ENCODE peak calls at places on chromosomes 5 and 9, in eight cellular contexts. V is astrocyte, N is cardiac muscle cell, H is GM23338, B is cardiac fibroblast, M is brain microvascular endothelial cell, R is K562, G is GM12864. L is an unnamed sample.

GRCh38 chr5:1908931-1909330 is 26.2 kb upstream of the IRX4 start:
- DNase-seq in V (no peak), N (no peak), H (no peak), B (no peak), M (no peak), R (no peak), G (no peak), L (no peak)

GRCh38 chr5:151298063-151298462 is 5.5 kb downstream of the SLC36A3 start:
- DNase-seq in V (no peak), N (peak; percentile 47), H (peak; percentile 88), B (no peak), M (peak; percentile 44), R (peak; percentile 34), G (no peak), L (peak; percentile 78)

GRCh38 chr5:109410389-109411174 is 808 bp upstream of the PJA2 start:
- DNase-seq in V (peak; percentile 62), N (peak; percentile 86), H (peak; percentile 82), B (peak; percentile 84), M (peak; percentile 78), R (peak; percentile 88), G (peak; percentile 12), L (peak; percentile 95)

GRCh38 chr5:72355706-72356299 is 35.6 kb downstream of the PTCD2 start:
- DNase-seq in V (no peak), N (peak; percentile 44), H (peak; percentile 61), B (peak; percentile 58), M (peak; percentile 18), R (no peak), G (no peak), L (peak; percentile 46)

GRCh38 chr5:154732212-154732611 is 23.0 kb upstream of the LARP1 start:
- DNase-seq in V (no peak), N (no peak), H (no peak), B (no peak), M (no peak), R (no peak), G (no peak), L (no peak)

GRCh38 chr9:126986506-126986951 is 71.9 kb downstream of the RALGPS1 start:
- DNase-seq in V (no peak), N (no peak), H (no peak), B (peak; percentile 26), M (no peak), R (no peak), G (no peak), L (no peak)

GRCh38 chr5:14945450-14945849 is 73.9 kb upstream of the ANKH start:
- DNase-seq in V (peak; percentile 44), N (no peak), H (no peak), B (no peak), M (no peak), R (no peak), G (no peak), L (no peak)

GRCh38 chr5:95958308-95959014 is 3.2 kb downstream of the ELL2 start:
- DNase-seq in V (peak; percentile 39), N (no peak), H (peak; percentile 27), B (peak; percentile 48), M (no peak), R (no peak), G (no peak), L (peak; percentile 17)

GRCh38 chr5:171483453-171484177 is 64.2 kb downstream of the FGF18 start:
- DNase-seq in V (peak; percentile 80), N (no peak), H (no peak), B (peak; percentile 84), M (peak; percentile 54), R (no peak), G (no peak), L (peak; percentile 38)

GRCh38 chr5:160231789-160232342 is 2.6 kb downstream of the FABP6 start:
- DNase-seq in V (no peak), N (no peak), H (no peak), B (peak; percentile 9), M (no peak), R (no peak), G (no peak), L (peak; percentile 18)

GRCh38 chr5:68932830-68933434 is 160.9 kb upstream of the SLC30A5 start:
- DNase-seq in V (no peak), N (no peak), H (peak; percentile 79), B (no peak), M (no peak), R (peak; percentile 50), G (no peak), L (peak; percentile 9)

GRCh38 chr5:58579781-58580180 is 3.1 kb upstream of the RAB3C start:
- DNase-seq in V (no peak), N (no peak), H (no peak), B (no peak), M (no peak), R (no peak), G (no peak), L (no peak)

GRCh38 chr9:19116391-19116790 is 10.9 kb downstream of the PLIN2 start:
- DNase-seq in V (peak; percentile 79), N (no peak), H (no peak), B (peak; percentile 65), M (no peak), R (no peak), G (no peak), L (peak; percentile 57)

GRCh38 chr5:15995206-15996052 is 184.2 kb downstream of the MARCHF11 start:
- DNase-seq in V (peak; percentile 21), N (peak; percentile 54), H (peak; percentile 72), B (peak; percentile 65), M (peak; percentile 7), R (no peak), G (no peak), L (peak; percentile 72)

GRCh38 chr5:15991586-15991985 is 188.0 kb downstream of the MARCHF11 start:
- DNase-seq in V (no peak), N (no peak), H (no peak), B (no peak), M (no peak), R (no peak), G (no peak), L (no peak)

GRCh38 chr5:15993334-15993733 is 186.3 kb downstream of the MARCHF11 start:
- DNase-seq in V (peak; percentile 66), N (no peak), H (no peak), B (peak; percentile 85), M (no peak), R (no peak), G (no peak), L (peak; percentile 64)

GRCh38 chr5:15993934-15994333 is 185.7 kb downstream of the MARCHF11 start:
- DNase-seq in V (no peak), N (peak; percentile 31), H (peak; percentile 32), B (peak; percentile 39), M (peak; percentile 34), R (no peak), G (no peak), L (peak; percentile 26)

DNA sequence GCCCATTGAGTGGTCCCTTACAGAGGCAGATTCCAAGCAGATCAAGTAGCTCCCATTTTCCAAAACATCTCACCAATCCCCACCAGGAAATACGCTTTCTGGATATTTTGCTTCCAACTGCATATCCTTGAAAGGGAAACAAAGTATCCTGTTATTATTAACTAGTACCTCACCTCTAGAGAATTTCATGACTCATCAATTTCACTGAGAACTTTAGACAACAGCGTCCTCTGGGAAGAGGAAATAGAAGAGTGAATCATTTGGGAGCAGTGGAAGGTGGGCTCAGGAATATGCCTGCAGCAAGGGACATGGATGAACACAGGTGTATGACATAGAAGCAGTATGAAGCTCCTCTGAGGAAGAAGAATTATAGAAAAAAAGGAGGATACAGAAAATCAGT is 186.7 kb downstream of the MARCHF11 start:
- DNase-seq in V (peak; percentile 74), N (no peak), H (no peak), B (peak; percentile 82), M (peak; percentile 25), R (no peak), G (no peak), L (peak; percentile 60)
- H3K4me3 ChIP-seq in V (no peak overlapping the region), N (no peak overlapping the region), H (no peak overlapping the region), B (no peak overlapping the region), M (no peak overlapping the region), R (no peak overlapping the region), G (no peak overlapping the region), L (no peak overlapping the region)

GRCh38 chr5:82345108-82345507 is 67.0 kb upstream of the RPS23 start:
- DNase-seq in V (no peak), N (no peak), H (no peak), B (no peak), M (no peak), R (no peak), G (no peak), L (no peak)

GRCh38 chr5:82349651-82350050 is 71.5 kb upstream of the RPS23 start:
- DNase-seq in V (no peak), N (peak; percentile 54), H (peak; percentile 83), B (peak; percentile 48), M (no peak), R (peak; percentile 67), G (no peak), L (no peak)

GRCh38 chr5:82346376-82347212 is 68.4 kb upstream of the RPS23 start:
- DNase-seq in V (no peak), N (no peak), H (no peak), B (no peak), M (no peak), R (no peak), G (no peak), L (no peak)

GRCh38 chr5:82348749-82349148 is 70.6 kb upstream of the RPS23 start:
- DNase-seq in V (peak; percentile 59), N (no peak), H (no peak), B (peak; percentile 58), M (no peak), R (no peak), G (no peak), L (no peak)

DNA sequence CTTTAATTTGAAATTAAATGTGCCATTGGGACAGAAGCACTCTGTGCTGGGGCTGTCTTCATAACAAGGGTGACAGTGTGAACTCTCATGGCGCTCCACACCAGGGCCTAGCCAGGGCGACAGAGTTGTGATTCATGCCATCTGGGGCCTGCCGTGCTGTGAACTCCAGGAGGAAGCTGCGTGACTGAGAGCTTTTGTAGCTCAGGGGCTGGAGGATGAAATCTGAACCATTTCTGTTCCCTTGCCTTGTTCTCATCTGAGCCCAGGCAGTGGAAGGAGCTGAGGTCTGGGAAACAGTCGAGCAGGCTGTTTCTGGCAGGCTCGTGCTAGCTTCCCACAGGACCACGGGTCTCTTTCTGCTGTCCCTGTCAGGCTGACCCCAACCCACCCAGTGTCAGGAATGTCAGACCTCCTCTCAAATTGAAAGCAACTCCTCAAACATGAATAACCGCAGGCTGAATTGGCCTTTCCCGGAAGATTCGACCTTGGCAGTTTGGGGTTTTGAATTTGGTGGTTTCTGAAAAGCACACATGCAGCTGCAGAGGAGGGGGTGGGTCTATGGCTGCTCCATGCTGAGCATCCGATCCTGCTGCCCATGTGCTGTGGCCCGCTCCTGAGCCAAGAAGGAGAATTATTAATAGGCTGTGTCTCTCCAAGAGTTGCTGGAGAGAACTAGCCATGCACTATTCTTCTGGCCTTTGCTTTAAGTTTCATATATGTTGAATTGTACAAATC is 69.2 kb upstream of the RPS23 start:
- DNase-seq in V (peak; percentile 94), N (no peak), H (peak; percentile 17), B (peak; percentile 74), M (peak; percentile 85), R (no peak), G (no peak), L (peak; percentile 93)
- H3K4me3 ChIP-seq in V (no peak overlapping the region), N (no peak overlapping the region), H (no peak overlapping the region), B (no peak overlapping the region), M (no peak overlapping the region), R (no peak overlapping the region), G (no peak overlapping the region), L (no peak overlapping the region)

GRCh38 chr5:173091981-173092380 is 35.8 kb downstream of the CREBRF start:
- DNase-seq in V (no peak), N (no peak), H (no peak), B (no peak), M (no peak), R (no peak), G (no peak), L (no peak)
- H3K4me3 ChIP-seq in V (no peak overlapping the region), N (no peak overlapping the region), H (no peak overlapping the region), B (no peak overlapping the region), M (no peak overlapping the region), R (no peak overlapping the region), G (no peak overlapping the region), L (no peak overlapping the region)

GRCh38 chr9:133332381-133332730 is 3.6 kb downstream of the SURF6 start:
- DNase-seq in V (no peak), N (no peak), H (no peak), B (no peak), M (no peak), R (peak; percentile 0), G (no peak), L (no peak)
- H3K4me3 ChIP-seq in V (no peak overlapping the region), N (no peak overlapping the region), H (no peak overlapping the region), B (no peak overlapping the region), M (no peak overlapping the region), R (no peak overlapping the region), G (no peak overlapping the region), L (no peak overlapping the region)

L was measured in choroid plexus epithelial cell.